ENCODE peak calls at places on chromosomes 3 and 15, in eight cellular contexts. One of them, this sample, is unnamed.

GRCh38 chr15:80404057-80404718 is at the start of gene ARNT2:
- DNase-seq in AG04450: no peak
- DNase-seq in fibroblast of lung: peak
- DNase-seq in AG09309: no peak
- DNase-seq in A549: peak
- DNase-seq in epithelial cell of esophagus: no peak
- DNase-seq in HFF-Myc: no peak
- DNase-seq in CD8-positive, alpha-beta T cell: no peak
- DNase-seq in this sample: no peak

GRCh38 chr15:34435658-34436057 is 1.9 kb downstream of the GOLGA8A start:
- DNase-seq in AG09309: no peak
- DNase-seq in HFF-Myc: no peak
- DNase-seq in epithelial cell of esophagus: no peak
- DNase-seq in CD8-positive, alpha-beta T cell: no peak
- DNase-seq in fibroblast of lung: no peak
- DNase-seq in A549: no peak
- DNase-seq in AG04450: no peak
- DNase-seq in this sample: no peak

GRCh38 chr3:124063168-124063909 is 71.4 kb upstream of the ROPN1 start:
- DNase-seq in AG04450: peak
- DNase-seq in HFF-Myc: no peak
- DNase-seq in AG09309: no peak
- DNase-seq in A549: no peak
- DNase-seq in epithelial cell of esophagus: no peak
- DNase-seq in fibroblast of lung: peak
- DNase-seq in CD8-positive, alpha-beta T cell: no peak
- DNase-seq in this sample: no peak

GRCh38 chr15:92808611-92809063 is 91.5 kb upstream of the CHD2 start:
- DNase-seq in A549: no peak
- DNase-seq in AG09309: no peak
- DNase-seq in fibroblast of lung: peak
- DNase-seq in HFF-Myc: no peak
- DNase-seq in epithelial cell of esophagus: peak
- DNase-seq in AG04450: no peak
- DNase-seq in CD8-positive, alpha-beta T cell: no peak
- DNase-seq in this sample: no peak

GRCh38 chr15:34047893-34048775 is 9.1 kb upstream of the AVEN start:
- DNase-seq in AG04450: no peak
- DNase-seq in HFF-Myc: no peak
- DNase-seq in epithelial cell of esophagus: no peak
- DNase-seq in AG09309: no peak
- DNase-seq in A549: no peak
- DNase-seq in fibroblast of lung: peak
- DNase-seq in CD8-positive, alpha-beta T cell: no peak
- DNase-seq in this sample: no peak

GRCh38 chr15:65804252-65804931 is 12.3 kb upstream of the DENND4A start:
- DNase-seq in AG04450: no peak
- DNase-seq in epithelial cell of esophagus: peak
- DNase-seq in fibroblast of lung: no peak
- DNase-seq in AG09309: peak
- DNase-seq in A549: no peak
- DNase-seq in HFF-Myc: no peak
- DNase-seq in CD8-positive, alpha-beta T cell: no peak
- DNase-seq in this sample: no peak

GRCh38 chr15:33031324-33031736 is 163.2 kb downstream of the FMN1 start:
- DNase-seq in AG04450: no peak
- DNase-seq in A549: no peak
- DNase-seq in fibroblast of lung: peak
- DNase-seq in HFF-Myc: peak
- DNase-seq in epithelial cell of esophagus: peak
- DNase-seq in AG09309: peak
- DNase-seq in CD8-positive, alpha-beta T cell: no peak
- DNase-seq in this sample: no peak

GRCh38 chr3:103195201-103195600 is 760.4 kb downstream of the ZPLD1 start:
- DNase-seq in AG09309: peak
- DNase-seq in HFF-Myc: no peak
- DNase-seq in AG04450: no peak
- DNase-seq in A549: no peak
- DNase-seq in fibroblast of lung: peak
- DNase-seq in CD8-positive, alpha-beta T cell: no peak
- DNase-seq in epithelial cell of esophagus: peak
- DNase-seq in this sample: no peak

GRCh38 chr3:94716326-94717018 is 653.6 kb downstream of the NSUN3 start:
- DNase-seq in HFF-Myc: no peak
- DNase-seq in AG04450: no peak
- DNase-seq in epithelial cell of esophagus: peak
- DNase-seq in CD8-positive, alpha-beta T cell: no peak
- DNase-seq in AG09309: no peak
- DNase-seq in fibroblast of lung: no peak
- DNase-seq in A549: no peak
- DNase-seq in this sample: no peak
- TF ChIP-seq CTCF in HFF-Myc: no peak
- TF ChIP-seq CTCF in AG04450: no peak
- TF ChIP-seq CTCF in epithelial cell of esophagus: peak
- TF ChIP-seq CTCF in CD8-positive, alpha-beta T cell: no peak
- TF ChIP-seq CTCF in AG09309: no peak
- TF ChIP-seq CTCF in fibroblast of lung: no peak
- TF ChIP-seq CTCF in A549: peak
- TF ChIP-seq CTCF in this sample: no peak

DNA sequence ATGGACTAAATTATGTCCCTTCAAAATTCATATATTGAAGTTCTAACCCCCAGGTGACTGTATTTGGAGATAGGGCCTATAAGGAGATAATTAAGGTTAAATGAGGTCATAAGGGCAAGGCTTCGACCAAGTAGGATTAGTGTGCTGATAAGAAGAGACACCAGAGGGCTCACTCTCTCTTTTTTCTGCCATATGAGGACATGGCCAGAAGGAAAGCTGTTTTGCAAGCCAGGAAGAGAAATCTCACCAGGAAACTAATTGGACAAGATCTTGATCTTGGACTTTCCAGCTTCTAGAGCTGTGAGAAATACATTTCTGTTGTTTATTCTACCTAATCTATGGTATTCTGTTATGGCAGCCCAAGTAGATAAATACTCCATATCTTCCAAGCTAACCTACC is 503.6 kb upstream of the NAALADL2 start:
- DNase-seq in HFF-Myc: no peak
- DNase-seq in fibroblast of lung: no peak
- DNase-seq in epithelial cell of esophagus: peak
- DNase-seq in AG04450: no peak
- DNase-seq in A549: no peak
- DNase-seq in CD8-positive, alpha-beta T cell: no peak
- DNase-seq in AG09309: no peak
- DNase-seq in this sample: no peak
- TF ChIP-seq CTCF in HFF-Myc: no peak
- TF ChIP-seq CTCF in fibroblast of lung: peak
- TF ChIP-seq CTCF in epithelial cell of esophagus: peak
- TF ChIP-seq CTCF in AG04450: peak
- TF ChIP-seq CTCF in A549: peak
- TF ChIP-seq CTCF in CD8-positive, alpha-beta T cell: no peak
- TF ChIP-seq CTCF in AG09309: peak
- TF ChIP-seq CTCF in this sample: peak

GRCh38 chr3:122928396-122929187 is 99.0 kb downstream of the SEMA5B start:
- DNase-seq in AG09309: no peak
- DNase-seq in AG04450: no peak
- DNase-seq in HFF-Myc: no peak
- DNase-seq in epithelial cell of esophagus: no peak
- DNase-seq in A549: no peak
- DNase-seq in CD8-positive, alpha-beta T cell: no peak
- DNase-seq in fibroblast of lung: no peak
- DNase-seq in this sample: no peak
- TF ChIP-seq CTCF in AG09309: no peak
- TF ChIP-seq CTCF in AG04450: no peak
- TF ChIP-seq CTCF in HFF-Myc: no peak
- TF ChIP-seq CTCF in epithelial cell of esophagus: no peak
- TF ChIP-seq CTCF in A549: no peak
- TF ChIP-seq CTCF in CD8-positive, alpha-beta T cell: no peak
- TF ChIP-seq CTCF in fibroblast of lung: no peak
- TF ChIP-seq CTCF in this sample: no peak

GRCh38 chr3:14425574-14426304 is 23.3 kb downstream of the SLC6A6 start:
- DNase-seq in HFF-Myc: no peak
- DNase-seq in CD8-positive, alpha-beta T cell: no peak
- DNase-seq in A549: no peak
- DNase-seq in epithelial cell of esophagus: peak
- DNase-seq in AG04450: no peak
- DNase-seq in fibroblast of lung: peak
- DNase-seq in AG09309: no peak
- DNase-seq in this sample: no peak
- TF ChIP-seq CTCF in HFF-Myc: no peak
- TF ChIP-seq CTCF in CD8-positive, alpha-beta T cell: no peak
- TF ChIP-seq CTCF in A549: no peak
- TF ChIP-seq CTCF in epithelial cell of esophagus: no peak
- TF ChIP-seq CTCF in AG04450: peak
- TF ChIP-seq CTCF in fibroblast of lung: no peak
- TF ChIP-seq CTCF in AG09309: no peak
- TF ChIP-seq CTCF in this sample: no peak

GRCh38 chr3:98596902-98597500 is 3.6 kb upstream of the CPOX start:
- DNase-seq in CD8-positive, alpha-beta T cell: no peak
- DNase-seq in AG04450: no peak
- DNase-seq in HFF-Myc: peak
- DNase-seq in AG09309: no peak
- DNase-seq in fibroblast of lung: no peak
- DNase-seq in A549: peak
- DNase-seq in epithelial cell of esophagus: peak
- DNase-seq in this sample: no peak
- TF ChIP-seq CTCF in CD8-positive, alpha-beta T cell: peak
- TF ChIP-seq CTCF in AG04450: peak
- TF ChIP-seq CTCF in HFF-Myc: peak
- TF ChIP-seq CTCF in AG09309: peak
- TF ChIP-seq CTCF in fibroblast of lung: peak
- TF ChIP-seq CTCF in A549: peak
- TF ChIP-seq CTCF in epithelial cell of esophagus: peak
- TF ChIP-seq CTCF in this sample: peak

GRCh38 chr15:60370804-60371700 is 26.7 kb downstream of the ANXA2 start:
- DNase-seq in HFF-Myc: peak
- DNase-seq in A549: peak
- DNase-seq in fibroblast of lung: peak
- DNase-seq in AG09309: peak
- DNase-seq in epithelial cell of esophagus: peak
- DNase-seq in CD8-positive, alpha-beta T cell: no peak
- DNase-seq in AG04450: peak
- DNase-seq in this sample: peak
- TF ChIP-seq CTCF in HFF-Myc: no peak
- TF ChIP-seq CTCF in A549: peak
- TF ChIP-seq CTCF in fibroblast of lung: no peak
- TF ChIP-seq CTCF in AG09309: no peak
- TF ChIP-seq CTCF in epithelial cell of esophagus: no peak
- TF ChIP-seq CTCF in CD8-positive, alpha-beta T cell: no peak
- TF ChIP-seq CTCF in AG04450: no peak
- TF ChIP-seq CTCF in this sample: peak

GRCh38 chr15:62119224-62119925 is 45.7 kb downstream of the C2CD4B start:
- DNase-seq in epithelial cell of esophagus: peak
- DNase-seq in CD8-positive, alpha-beta T cell: no peak
- DNase-seq in AG09309: peak
- DNase-seq in HFF-Myc: peak
- DNase-seq in A549: peak
- DNase-seq in fibroblast of lung: peak
- DNase-seq in AG04450: peak
- DNase-seq in this sample: peak
- TF ChIP-seq CTCF in epithelial cell of esophagus: no peak
- TF ChIP-seq CTCF in CD8-positive, alpha-beta T cell: no peak
- TF ChIP-seq CTCF in AG09309: no peak
- TF ChIP-seq CTCF in HFF-Myc: no peak
- TF ChIP-seq CTCF in A549: no peak
- TF ChIP-seq CTCF in fibroblast of lung: no peak
- TF ChIP-seq CTCF in AG04450: no peak
- TF ChIP-seq CTCF in this sample: no peak